ENCODE peak calls at places on chromosomes 16 and 17, in four cellular contexts. O, J, V and U are unnamed samples.

GRCh38 chr17:42679492-42680330 is 1.9 kb downstream of the CCR10 start:
- DNase-seq in O (peak; percentile 92), V (peak; percentile 78), J (peak; percentile 87), U (peak; percentile 73)

GRCh38 chr16:73020409-73020884 is 27.5 kb downstream of the ZFHX3 start:
- DNase-seq in V (peak; percentile 92), O (no peak), J (no peak), U (no peak)

GRCh38 chr17:66494023-66494803 is 191.8 kb downstream of the PRKCA start:
- DNase-seq in V (no peak), O (no peak), J (no peak), U (no peak)

GRCh38 chr16:23137818-23138217 is 11.4 kb downstream of the USP31 start:
- DNase-seq in J (no peak), O (no peak), V (no peak), U (no peak)

GRCh38 chr17:73798111-73798748 is 154.0 kb upstream of the SDK2 start:
- DNase-seq in J (no peak), V (no peak), O (no peak), U (no peak)

GRCh38 chr16:69465881-69466280 is 41.5 kb downstream of the CYB5B start:
- DNase-seq in V (no peak), J (no peak), O (no peak), U (no peak)

GRCh38 chr17:82698065-82698973 is at the start of gene RAB40B:
- DNase-seq in J (peak; percentile 99), O (peak; percentile 99), V (peak; percentile 100), U (peak; percentile 99)

GRCh38 chr17:72150632-72151460 is 30.0 kb downstream of the SOX9 start:
- DNase-seq in J (no peak), O (peak; percentile 61), V (no peak), U (no peak)

GRCh38 chr17:58388302-58389190 is 28.8 kb downstream of the RNF43 start:
- DNase-seq in J (no peak), O (no peak), V (no peak), U (no peak)

GRCh38 chr17:22102177-22102576 is 409.9 kb downstream of the KCNJ18 start:
- DNase-seq in J (no peak), V (no peak), O (no peak), U (no peak)

GRCh38 chr17:48871551-48872351 is 20.8 kb upstream of the ATP5MC1 start:
- DNase-seq in J (no peak), O (no peak), V (no peak), U (no peak)

GRCh38 chr16:74309789-74310781 is 13.5 kb downstream of the PSMD7 start:
- DNase-seq in J (peak; percentile 63), O (peak; percentile 64), V (no peak), U (no peak)

GRCh38 chr17:7238418-7239090 is 703 bp downstream of the PHF23 start:
- DNase-seq in V (peak; percentile 46), O (peak; percentile 40), J (peak; percentile 39), U (no peak)

GRCh38 chr17:82149401-82150099 is 51.5 kb upstream of the FASN start:
- DNase-seq in V (no peak), O (no peak), J (no peak), U (no peak)

GRCh38 chr17:79563237-79564013 is 47.4 kb downstream of the RBFOX3 start:
- DNase-seq in V (no peak), O (no peak), J (no peak), U (no peak)

GRCh38 chr16:47854737-47855136 is 301.1 kb downstream of the ABCC12 start:
- DNase-seq in J (no peak), O (no peak), V (no peak), U (no peak)

GRCh38 chr16:53745753-53746258 is 41.9 kb downstream of the FTO start:
- DNase-seq in J (no peak), O (no peak), V (no peak), U (no peak)

GRCh38 chr17:38751144-38751802 is 1.3 kb upstream of the PSMB3 start:
- DNase-seq in V (no peak), J (no peak), O (peak; percentile 53), U (no peak)

GRCh38 chr17:47924785-47925676 is 16.3 kb upstream of the PNPO start:
- DNase-seq in J (no peak), O (no peak), V (no peak), U (no peak)

GRCh38 chr16:70270176-70270575 is 18.4 kb upstream of the EXOSC6 start:
- DNase-seq in J (no peak), O (no peak), V (no peak), U (no peak)

GRCh38 chr16:57979006-57979585 is 8.2 kb upstream of the CNGB1 start:
- DNase-seq in J (no peak), V (no peak), O (no peak), U (no peak)

GRCh38 chr16:10992797-10993196 is 48.4 kb downstream of the CLEC16A start:
- DNase-seq in J (no peak), O (no peak), V (no peak), U (no peak)

GRCh38 chr17:58671969-58672368 is 19.9 kb downstream of the TEX14 start:
- DNase-seq in J (no peak), O (peak; percentile 29), V (no peak), U (no peak)

GRCh38 chr17:40063915-40064531 is 1.3 kb downstream of the THRA start:
- DNase-seq in O (no peak), V (no peak), J (no peak), U (no peak)

GRCh38 chr17:74773871-74774286 is 2.3 kb downstream of the NAT9 start:
- DNase-seq in J (no peak), V (no peak), O (no peak), U (no peak)

GRCh38 chr16:483351-484075 is 44.0 kb upstream of the CAPN15 start:
- DNase-seq in O (peak; percentile 86), J (peak; percentile 64), V (peak; percentile 9), U (no peak)

GRCh38 chr16:64809876-64810629 is 311.8 kb downstream of the CDH11 start:
- DNase-seq in O (no peak), V (no peak), J (no peak), U (no peak)

GRCh38 chr16:82061861-82062525 is 26.9 kb downstream of the HSD17B2 start:
- DNase-seq in O (peak; percentile 45), V (no peak), J (peak; percentile 10), U (no peak)

GRCh38 chr17:55735784-55736405 is 13.2 kb upstream of the TMEM100 start:
- DNase-seq in V (peak; percentile 28), O (peak; percentile 74), J (peak; percentile 66), U (no peak)

GRCh38 chr17:15279011-15279477 is 13.9 kb upstream of the PMP22 start:
- DNase-seq in J (no peak), O (no peak), V (no peak), U (no peak)

GRCh38 chr17:16911141-16911937 is 60.6 kb downstream of the TNFRSF13B start:
- DNase-seq in O (no peak), V (peak; percentile 82), J (no peak), U (no peak)

GRCh38 chr16:84712138-84712671 is 12.4 kb downstream of the USP10 start:
- DNase-seq in O (no peak), V (peak; percentile 58), J (no peak), U (no peak)

GRCh38 chr17:1779571-1780074 is 17.8 kb downstream of the SERPINF1 start:
- DNase-seq in V (peak; percentile 68), J (no peak), O (no peak), U (peak; percentile 87)

GRCh38 chr17:6677158-6677831 is 25.7 kb downstream of the C17orf100 start:
- DNase-seq in O (no peak), V (no peak), J (no peak), U (no peak)

GRCh38 chr16:72637306-72637705 is 410.6 kb downstream of the ZFHX3 start:
- DNase-seq in O (no peak), V (no peak), J (no peak), U (no peak)

GRCh38 chr17:4444782-4445473 is 11.2 kb downstream of the SPNS3 start:
- DNase-seq in O (no peak), J (no peak), V (no peak), U (peak; percentile 72)

DNA sequence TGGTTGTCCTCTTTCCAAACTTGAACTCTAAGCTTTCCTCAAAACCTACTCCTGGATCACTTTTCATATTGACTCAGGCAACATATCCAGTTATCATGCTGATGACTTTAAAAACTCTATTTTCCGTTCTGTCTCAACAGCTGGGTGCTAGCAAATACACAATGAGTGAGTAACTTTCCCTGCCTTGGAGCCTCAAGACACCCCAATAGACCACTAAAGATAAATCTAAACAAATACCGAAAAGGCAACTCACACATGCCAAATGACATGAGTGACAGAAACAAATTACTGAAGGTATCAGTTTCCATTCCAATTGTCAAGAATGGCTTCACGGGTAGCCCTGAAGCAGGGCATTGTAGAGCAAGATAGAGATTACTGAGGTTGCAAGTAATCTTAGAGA is 15.7 kb upstream of the TMEM101 start:
- DNase-seq in O (no peak), V (no peak), J (no peak), U (no peak)
- TF ChIP-seq CTCF in O (no peak), V (no peak), J (no peak), U (no peak)

GRCh38 chr17:19457046-19457445 is 46.0 kb downstream of the RNF112 start:
- DNase-seq in O (no peak), V (no peak), J (no peak), U (no peak)

GRCh38 chr17:19454074-19454473 is 43.0 kb downstream of the RNF112 start:
- DNase-seq in O (no peak), J (no peak), V (no peak), U (no peak)

GRCh38 chr17:19456016-19456927 is 45.2 kb downstream of the RNF112 start:
- DNase-seq in O (no peak), V (no peak), J (no peak), U (no peak)

GRCh38 chr17:19457830-19458271 is 46.8 kb downstream of the RNF112 start:
- DNase-seq in V (no peak), O (peak; percentile 62), J (no peak), U (no peak)

GRCh38 chr17:19453296-19453695 is 42.3 kb downstream of the RNF112 start:
- DNase-seq in J (no peak), V (no peak), O (no peak), U (no peak)
- H3K4me1 ChIP-seq in J (peaks cover 7% of the 10 kb centered on the region), V (no peaks in the 10 kb centered on the region), O (peaks cover 23% of the 10 kb centered on the region), U (peaks cover under 1% of the 10 kb centered on the region)

DNA sequence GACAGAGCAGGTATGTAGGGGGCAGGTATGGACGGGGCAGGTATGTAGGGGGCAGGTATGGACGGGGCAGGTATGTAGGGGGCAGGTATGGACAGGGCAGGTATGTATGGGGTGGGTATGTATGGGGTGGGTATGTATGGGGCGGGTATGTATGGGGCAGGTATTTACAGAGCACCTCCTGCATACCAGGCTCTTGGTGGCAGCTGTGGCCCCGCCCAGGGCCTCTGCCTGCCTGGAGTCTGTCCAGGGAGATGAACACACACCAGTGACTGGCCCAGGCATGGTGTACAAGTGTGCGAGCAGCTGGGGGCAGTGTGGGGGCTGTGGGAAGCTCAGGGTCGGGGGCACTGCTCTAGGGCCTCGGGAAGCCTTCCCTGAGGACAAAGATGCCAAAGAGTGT is 4.4 kb downstream of the RPL3L start:
- DNase-seq in J (no peak), O (no peak), V (no peak), U (no peak)
- TF ChIP-seq CTCF in J (no peak), O (no peak), V (no peak), U (no peak)

GRCh38 chr17:64123114-64123513 is 6.8 kb downstream of the ERN1 start:
- DNase-seq in O (no peak), V (no peak), J (no peak), U (no peak)

GRCh38 chr17:64128787-64129514 is 993 bp downstream of the ERN1 start:
- DNase-seq in V (peak; percentile 47), O (no peak), J (no peak), U (no peak)

GRCh38 chr17:64125937-64126336 is 4.0 kb downstream of the ERN1 start:
- DNase-seq in V (no peak), J (no peak), O (no peak), U (no peak)

GRCh38 chr17:64126918-64127317 is 3.0 kb downstream of the ERN1 start:
- DNase-seq in O (no peak), V (no peak), J (no peak), U (no peak)

GRCh38 chr17:64124609-64125008 is 5.3 kb downstream of the ERN1 start:
- DNase-seq in J (no peak), O (no peak), V (no peak), U (no peak)
- H3K4me1 ChIP-seq in J (peaks cover 10% of the 10 kb centered on the region), O (no peaks in the 10 kb centered on the region), V (peaks cover 8% of the 10 kb centered on the region), U (peaks cover 4% of the 10 kb centered on the region)